ENCODE peak calls at places on chromosomes 3 and 15, in seven cellular contexts. O is thoracic aorta, D is RWPE2, V is spleen, Q is left ventricle myocardium inferior, S is stomach, P is upper lobe of right lung. L is an unnamed sample. For H3K36me3 and H3K4me1, the result is how much of the 10 kb centered on the place peaks cover.

GRCh38 chr15:67992834-67993233 is 61.3 kb upstream of the PIAS1 start:
- DNase-seq in V (no peak), Q (no peak), O (no peak), P (no peak), S (peak), D (no peak), L (no peak)

GRCh38 chr3:189490749-189491148 is 140.4 kb upstream of the TP63 start:
- DNase-seq in Q (no peak), S (no peak), P (no peak), D (no peak), V (no peak), O (no peak), L (no peak)

GRCh38 chr3:53645754-53646153 is 151.3 kb downstream of the CACNA1D start:
- DNase-seq in S (no peak), O (no peak), P (no peak), Q (no peak), D (no peak), V (no peak), L (no peak)

GRCh38 chr3:71117572-71118247 is 465.8 kb downstream of the FOXP1 start:
- DNase-seq in O (no peak), S (no peak), Q (no peak), V (no peak), D (no peak), P (no peak), L (no peak)

GRCh38 chr3:123075359-123075758 is 8.5 kb downstream of the PDIA5 start:
- DNase-seq in V (no peak), D (no peak), S (no peak), O (no peak), Q (no peak), P (no peak), L (no peak)

GRCh38 chr3:32303051-32303786 is 64.7 kb downstream of the CMTM8 start:
- DNase-seq in D (no peak), O (no peak), Q (no peak), V (no peak), P (no peak), S (no peak), L (no peak)

GRCh38 chr15:54298396-54298795 is 320.2 kb downstream of the UNC13C start:
- DNase-seq in Q (no peak), V (no peak), P (no peak), S (no peak), O (no peak), D (no peak), L (no peak)

GRCh38 chr15:27353837-27354236 is 382.9 kb downstream of the GABRG3 start:
- DNase-seq in P (no peak), Q (no peak), O (no peak), S (no peak), D (no peak), V (no peak), L (no peak)

GRCh38 chr3:136802481-136802996 is 16.4 kb upstream of the SLC35G2 start:
- DNase-seq in Q (no peak), D (no peak), O (no peak), V (no peak), S (no peak), P (no peak), L (no peak)

GRCh38 chr3:138890555-138891187 is 55.9 kb upstream of the PIK3CB start:
- DNase-seq in O (no peak), S (no peak), P (no peak), Q (no peak), V (no peak), D (no peak), L (no peak)

GRCh38 chr15:42070276-42070965 is 23.9 kb downstream of the PLA2G4D start:
- DNase-seq in S (peak), V (no peak), Q (no peak), P (no peak), D (no peak), O (no peak), L (no peak)

GRCh38 chr3:45497963-45498362 is 96.6 kb upstream of the LIMD1 start:
- DNase-seq in O (no peak), V (no peak), S (no peak), D (no peak), P (no peak), Q (no peak), L (no peak)

GRCh38 chr15:58019503-58020376 is 45.8 kb downstream of the ALDH1A2 start:
- DNase-seq in P (no peak), D (no peak), Q (no peak), V (no peak), S (no peak), O (no peak), L (no peak)

GRCh38 chr15:67095834-67096366 is 30.5 kb downstream of the SMAD3 start:
- DNase-seq in Q (no peak), D (no peak), O (no peak), S (no peak), V (no peak), P (no peak), L (no peak)

GRCh38 chr3:143352031-143352623 is 232.6 kb downstream of the CHST2 start:
- DNase-seq in V (no peak), S (no peak), D (no peak), O (no peak), Q (no peak), P (no peak), L (no peak)

GRCh38 chr3:62607287-62608029 is 234.1 kb upstream of the FEZF2 start:
- DNase-seq in V (no peak), O (no peak), P (peak), Q (peak), D (no peak), S (peak), L (peak)

GRCh38 chr15:42577514-42578031 is 2.2 kb downstream of the STARD9 start:
- DNase-seq in Q (no peak), S (no peak), P (no peak), O (no peak), D (no peak), V (no peak), L (no peak)

GRCh38 chr15:98805434-98806274 is 157.3 kb downstream of the IGF1R start:
- DNase-seq in Q (no peak), O (no peak), D (no peak), P (no peak), V (no peak), S (no peak), L (no peak)

GRCh38 chr15:70152070-70152480 is 54.4 kb upstream of the TLE3 start:
- DNase-seq in Q (no peak), V (no peak), P (no peak), O (no peak), D (no peak), S (peak), L (no peak)

GRCh38 chr3:4520013-4520881 is 27.1 kb downstream of the ITPR1 start:
- DNase-seq in S (no peak), P (no peak), V (no peak), D (no peak), Q (no peak), O (no peak), L (no peak)

DNA sequence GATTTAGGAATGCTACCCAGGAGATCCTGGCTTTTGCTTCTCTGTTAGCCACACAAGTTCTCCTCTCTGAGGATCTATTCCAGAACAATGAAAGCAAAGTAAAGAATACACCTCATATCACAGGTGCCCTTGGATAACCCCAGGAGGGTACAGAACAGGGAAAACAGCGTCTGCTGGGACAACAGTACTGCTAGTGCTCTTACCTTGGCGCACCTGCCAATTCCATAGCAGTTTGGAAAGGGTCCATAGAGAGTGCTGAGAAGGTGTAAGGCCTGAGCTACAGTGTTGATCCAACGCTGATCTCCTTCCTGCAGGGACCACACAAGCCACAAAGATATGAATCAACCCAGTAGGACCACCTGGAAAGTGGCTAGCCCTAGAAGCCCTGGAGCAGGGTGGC is 12.9 kb upstream of the PRC1 start:
- DNase-seq in Q (no peak), D (no peak), O (no peak), S (peak), P (no peak), V (no peak), L (no peak)
- H3K36me3 ChIP-seq in Q (half or more), D (half or more), O (half or more), S (half or more), P (half or more), V (under half), L (under half)

GRCh38 chr3:9253327-9253726 is 3.9 kb upstream of the SRGAP3 start:
- DNase-seq in D (no peak), Q (no peak), S (no peak), V (no peak), O (no peak), P (no peak), L (no peak)

GRCh38 chr3:9255976-9256375 is 6.5 kb upstream of the SRGAP3 start:
- DNase-seq in D (no peak), S (no peak), Q (no peak), V (no peak), P (no peak), O (no peak), L (no peak)

GRCh38 chr3:9254764-9255163 is 5.3 kb upstream of the SRGAP3 start:
- DNase-seq in Q (no peak), O (no peak), P (no peak), S (no peak), V (no peak), D (no peak), L (no peak)

GRCh38 chr3:9260305-9260704 is 10.9 kb upstream of the SRGAP3 start:
- DNase-seq in O (no peak), Q (no peak), P (no peak), S (no peak), D (no peak), V (no peak), L (no peak)

DNA sequence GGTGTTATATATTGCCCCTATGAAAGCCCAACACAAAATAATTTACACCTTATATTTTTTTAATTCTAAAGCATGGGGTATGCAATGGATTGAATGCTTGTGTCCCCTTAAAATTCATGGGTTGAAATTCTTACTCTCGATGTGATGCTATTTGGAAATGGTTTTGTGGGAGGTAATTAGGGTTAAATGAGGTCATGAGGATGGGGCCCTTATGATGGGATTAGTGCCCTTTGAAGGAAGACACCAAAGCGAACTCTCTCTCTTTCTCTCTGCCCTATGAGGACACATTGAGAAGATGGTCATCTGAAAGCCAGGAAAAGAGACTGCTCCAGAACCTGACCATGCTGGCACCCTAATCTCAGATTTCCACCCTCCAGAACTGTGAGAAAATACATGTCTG is 7.6 kb upstream of the SRGAP3 start:
- DNase-seq in Q (no peak), O (no peak), V (no peak), S (no peak), P (no peak), D (no peak), L (no peak)
- H3K4me1 ChIP-seq in Q (under half), O (under half), V (under half), S (under half), P (under half), D (under half), L (under half)

GRCh38 chr15:93035092-93035915 is 53.7 kb downstream of the RGMA start:
- DNase-seq in S (no peak), D (peak), V (peak), O (no peak), Q (no peak), P (no peak), L (peak)

GRCh38 chr15:93038064-93038705 is 50.8 kb downstream of the RGMA start:
- DNase-seq in S (no peak), V (peak), Q (no peak), P (peak), O (no peak), D (peak), L (no peak)

GRCh38 chr15:93036922-93037321 is 52.1 kb downstream of the RGMA start:
- DNase-seq in V (peak), S (no peak), Q (no peak), D (peak), O (no peak), P (no peak), L (no peak)

GRCh38 chr15:93035953-93036810 is 52.8 kb downstream of the RGMA start:
- DNase-seq in V (peak), Q (no peak), P (peak), S (peak), O (no peak), D (peak), L (peak)

GRCh38 chr15:93037341-93038063 is 51.5 kb downstream of the RGMA start:
- DNase-seq in O (no peak), D (peak), Q (peak), V (peak), P (peak), S (no peak), L (peak)
- TF ChIP-seq CTCF in O (no peak), D (peak), Q (peak), V (no peak), P (no peak), S (no peak), L (no peak)

DNA sequence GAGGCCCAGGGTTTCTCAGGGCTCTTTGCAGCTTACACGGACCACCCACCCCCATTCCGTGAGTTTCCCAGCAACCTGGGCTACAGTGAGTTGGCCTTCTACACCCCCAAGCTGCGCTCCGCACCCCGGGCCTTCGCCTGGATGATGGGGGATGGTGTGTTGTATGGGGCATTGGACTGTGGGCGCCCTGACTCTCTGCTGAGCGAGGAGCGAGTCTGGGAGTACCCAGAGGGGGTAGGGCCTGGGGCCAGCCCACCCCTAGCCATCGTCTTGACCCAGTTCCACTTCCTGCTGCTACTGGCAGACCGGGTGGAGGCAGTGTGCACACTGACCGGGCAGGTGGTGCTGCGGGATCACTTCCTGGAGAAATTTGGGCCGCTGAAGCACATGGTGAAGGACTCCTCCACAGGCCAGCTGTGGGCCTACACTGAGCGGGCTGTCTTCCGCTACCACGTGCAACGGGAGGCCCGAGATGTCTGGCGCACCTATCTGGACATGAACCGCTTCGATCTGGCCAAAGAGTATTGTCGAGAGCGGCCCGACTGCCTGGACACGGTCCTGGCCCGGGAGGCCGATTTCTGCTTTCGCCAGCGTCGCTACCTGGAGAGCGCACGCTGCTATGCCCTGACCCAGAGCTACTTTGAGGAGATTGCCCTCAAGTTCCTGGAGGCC is 5.4 kb downstream of the VPS18 start:
- DNase-seq in D (peak), Q (no peak), P (no peak), V (peak), S (no peak), O (no peak), L (no peak)
- H3K36me3 ChIP-seq in D (under half), Q (half or more), P (half or more), V (under half), S (half or more), O (under half), L (under half)

GRCh38 chr3:186207515-186207914 is 98.6 kb upstream of the ETV5 start:
- DNase-seq in V (no peak), P (no peak), S (no peak), O (no peak), Q (no peak), D (no peak), L (no peak)
- H3K4me1 ChIP-seq in V (under half), P (under half), S (under half), O (under half), Q (under half), D (under half), L (under half)

DNA sequence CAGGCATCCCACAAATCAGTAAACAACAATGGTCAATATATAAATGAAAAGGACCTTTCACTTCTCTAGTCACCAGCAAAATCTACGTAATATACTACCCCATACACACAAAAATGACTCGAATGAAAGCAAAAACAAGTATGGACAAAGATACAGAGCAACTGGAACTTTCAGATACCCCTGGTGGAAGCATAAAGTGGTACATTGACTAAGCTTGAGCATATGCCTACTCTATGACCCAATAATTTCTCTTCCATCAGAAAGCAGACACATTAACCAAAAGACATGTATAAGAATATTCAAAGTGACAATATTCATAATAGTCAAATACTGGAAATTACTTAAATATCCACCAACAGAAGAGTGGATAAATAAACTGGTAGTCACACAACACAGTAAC is 86.0 kb downstream of the EFL1 start:
- DNase-seq in V (no peak), P (no peak), S (no peak), D (no peak), Q (no peak), O (no peak), L (no peak)
- TF ChIP-seq CTCF in V (no peak), P (no peak), S (no peak), D (no peak), Q (no peak), O (no peak), L (no peak)

DNA sequence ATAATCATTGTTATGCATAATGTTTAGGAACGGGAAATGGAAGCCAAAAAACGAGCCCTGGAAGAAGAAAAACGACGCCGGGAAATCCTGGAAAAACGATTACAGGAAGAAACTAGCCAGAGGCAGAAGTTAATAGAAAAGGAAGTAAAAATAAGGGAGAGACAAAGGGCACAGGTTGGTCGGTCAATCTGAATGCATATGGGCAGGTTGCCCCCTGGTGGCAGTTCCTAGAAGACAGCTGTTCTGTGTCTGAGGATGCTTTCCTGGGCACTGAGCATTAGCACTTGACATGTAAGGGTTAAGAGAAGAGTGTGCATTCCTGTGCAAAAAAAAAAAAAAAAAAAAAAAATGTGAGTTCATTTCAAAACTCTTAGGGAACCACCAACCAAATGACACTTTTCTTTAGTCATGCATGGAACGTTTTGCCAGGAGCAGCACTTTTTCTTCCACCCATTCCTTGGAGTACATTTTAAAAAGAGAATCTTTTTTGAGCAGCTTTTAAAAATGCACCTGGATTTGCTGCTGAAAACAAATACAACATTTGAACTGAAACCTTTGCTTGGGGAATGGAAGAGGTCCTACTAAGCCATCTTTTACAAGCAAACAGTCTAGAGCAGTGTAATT is 11.1 kb upstream of the ABHD10 start:
- DNase-seq in S (peak), V (peak), D (no peak), Q (peak), P (peak), O (peak), L (peak)
- H3K36me3 ChIP-seq in S (under half), V (under half), D (half or more), Q (under half), P (under half), O (under half), L (under half)

GRCh38 chr3:151322549-151322948 is 5.9 kb upstream of the GPR87 start:
- DNase-seq in O (no peak), S (no peak), V (no peak), Q (no peak), P (no peak), D (no peak), L (no peak)

GRCh38 chr3:151320131-151320530 is 3.5 kb upstream of the GPR87 start:
- DNase-seq in S (no peak), O (no peak), Q (no peak), V (no peak), P (no peak), D (no peak), L (no peak)

GRCh38 chr3:151318946-151319345 is 2.3 kb upstream of the GPR87 start:
- DNase-seq in V (no peak), S (no peak), O (no peak), P (no peak), D (no peak), Q (no peak), L (no peak)

GRCh38 chr3:151318313-151318712 is 1.7 kb upstream of the GPR87 start:
- DNase-seq in Q (no peak), P (no peak), O (no peak), D (no peak), S (no peak), V (no peak), L (no peak)

GRCh38 chr3:151319613-151320012 is 3.0 kb upstream of the GPR87 start:
- DNase-seq in O (no peak), D (no peak), P (no peak), Q (no peak), S (no peak), V (no peak), L (no peak)
- H3K4me1 ChIP-seq in O (under half), D (half or more), P (under half), Q (under half), S (under half), V (under half), L (under half)

DNA sequence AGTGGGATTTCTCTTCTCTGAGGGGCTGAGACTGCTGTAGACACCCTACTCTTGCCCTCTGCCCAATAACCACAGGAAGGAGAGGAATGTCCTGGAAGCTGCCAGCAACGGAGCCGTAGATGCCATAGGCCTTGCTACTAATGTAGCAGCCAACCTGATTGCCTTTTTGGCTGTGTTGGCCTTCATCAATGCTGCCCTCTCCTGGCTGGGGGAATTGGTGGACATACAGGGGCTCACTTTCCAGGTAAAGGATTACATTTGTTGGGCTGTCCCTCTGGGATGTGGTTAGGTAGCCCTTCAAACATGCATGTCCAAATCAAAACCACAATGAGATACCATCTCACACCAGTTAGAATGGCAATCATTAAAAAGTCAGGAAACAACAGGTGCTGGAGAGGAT is 16.1 kb downstream of the SLC28A2 start:
- DNase-seq in D (no peak), P (no peak), S (peak), Q (no peak), O (no peak), V (no peak), L (no peak)
- TF ChIP-seq CTCF in D (peak), P (no peak), S (peak), Q (no peak), O (no peak), V (no peak), L (no peak)

L was measured in breast epithelium.